ENCODE peak calls at places on chromosomes 16 and 17, in nine cellular contexts. U is AML-193; W is thoracic aorta; C is WERI-Rb-1; B is globus pallidus; K is left lung; E is progenitor cell of endocrine pancreas; A is G401; T is stimulated activated effector memory CD8-positive, alpha-beta T cell treated with anti-CD3 and anti-CD28 coated beads, Interleukin-12 subunit alpha, Interleukin-12 subunit beta, amount 100 ng/mL, for 72 hours. O is an unnamed sample.

GRCh38 chr16:67843343-67843765 is 1.2 kb downstream of the THAP11 start:
- DNase-seq in U (no peak), K (no peak), T (no peak), A (no peak), E (no peak), W (no peak), B (no peak), C (no peak), O (peak; percentile 21)

GRCh38 chr17:13352747-13353415 is 248.8 kb downstream of the HS3ST3A1 start:
- DNase-seq in B (no peak), C (no peak), K (no peak), T (no peak), U (no peak), A (no peak), W (no peak), E (no peak), O (no peak)

GRCh38 chr16:66026211-66026610 is 340.3 kb upstream of the CDH5 start:
- DNase-seq in W (no peak), T (no peak), B (no peak), A (peak; percentile 43), K (no peak), E (no peak), U (no peak), C (peak; percentile 63), O (no peak)

GRCh38 chr17:49553676-49554335 is 21.9 kb upstream of the NXPH3 start:
- DNase-seq in C (no peak), E (no peak), B (no peak), U (no peak), T (no peak), W (no peak), A (no peak), K (no peak), O (no peak)

GRCh38 chr16:31200821-31201510 is 1.6 kb downstream of the PYCARD start:
- DNase-seq in W (no peak), C (no peak), T (no peak), A (no peak), U (peak; percentile 82), E (no peak), B (no peak), K (no peak), O (peak; percentile 38)

GRCh38 chr17:60065136-60065535 is 13.6 kb downstream of the HEATR6 start:
- DNase-seq in U (no peak), B (no peak), A (no peak), T (no peak), K (no peak), W (no peak), E (no peak), C (no peak), O (no peak)

GRCh38 chr16:54363760-54364159 is 77.2 kb upstream of the IRX3 start:
- DNase-seq in W (no peak), B (no peak), C (peak; percentile 18), A (no peak), K (no peak), T (no peak), E (no peak), U (no peak), O (no peak)

GRCh38 chr17:80847506-80848230 is 144.0 kb upstream of the CHMP6 start:
- DNase-seq in E (no peak), K (no peak), B (no peak), C (no peak), T (peak; percentile 79), U (no peak), A (no peak), W (no peak), O (no peak)

GRCh38 chr17:12773153-12773552 is 16.1 kb upstream of the ARHGAP44 start:
- DNase-seq in U (no peak), W (no peak), B (no peak), A (no peak), K (no peak), C (no peak), E (no peak), T (no peak), O (no peak)

GRCh38 chr17:65359016-65359415 is 202.4 kb downstream of the AXIN2 start:
- DNase-seq in W (no peak), A (no peak), E (no peak), T (no peak), C (no peak), K (no peak), U (no peak), B (no peak), O (peak; percentile 81)

GRCh38 chr17:42414782-42415409 is 8.2 kb downstream of the CAVIN1 start:
- DNase-seq in T (no peak), B (no peak), U (peak; percentile 61), C (no peak), K (peak; percentile 72), E (no peak), W (no peak), A (no peak), O (no peak)

GRCh38 chr16:20811889-20812439 is 5.6 kb downstream of the REXO5 start:
- DNase-seq in C (no peak), W (no peak), U (no peak), E (no peak), B (no peak), T (no peak), K (no peak), A (no peak), O (no peak)

GRCh38 chr17:29037739-29038465 is 5.0 kb upstream of the PIPOX start:
- DNase-seq in A (peak; percentile 64), U (no peak), B (peak; percentile 18), E (no peak), C (no peak), T (no peak), W (no peak), K (no peak), O (no peak)

GRCh38 chr17:76088041-76088867 is 9.3 kb downstream of the ZACN start:
- DNase-seq in W (no peak), U (no peak), T (no peak), C (peak; percentile 63), A (no peak), E (no peak), K (no peak), B (no peak), O (no peak)

GRCh38 chr16:17696696-17697095 is 225.9 kb upstream of the XYLT1 start:
- DNase-seq in W (no peak), U (no peak), T (no peak), E (no peak), K (no peak), A (no peak), C (no peak), B (no peak), O (no peak)

GRCh38 chr16:85984211-85984880 is 85.4 kb downstream of the IRF8 start:
- DNase-seq in A (no peak), E (no peak), W (no peak), K (no peak), U (no peak), T (no peak), C (no peak), B (no peak), O (no peak)

GRCh38 chr17:3885970-3886369 is 6.9 kb downstream of the CAMKK1 start:
- DNase-seq in B (no peak), E (no peak), A (no peak), W (no peak), C (no peak), K (no peak), U (no peak), T (no peak), O (peak; percentile 64)

GRCh38 chr16:88911148-88911945 is 44.9 kb upstream of the PABPN1L start:
- DNase-seq in K (no peak), T (no peak), A (peak; percentile 53), E (no peak), U (no peak), W (no peak), B (no peak), C (no peak), O (no peak)

GRCh38 chr17:81508639-81509047 is 4.0 kb downstream of the ACTG1 start:
- DNase-seq in E (no peak), A (peak; percentile 52), B (no peak), K (no peak), C (no peak), T (peak; percentile 52), W (no peak), U (peak; percentile 13), O (no peak)

GRCh38 chr17:19958023-19958422 is 19.6 kb downstream of the AKAP10 start:
- DNase-seq in A (peak; percentile 15), B (no peak), K (no peak), E (no peak), U (no peak), T (no peak), W (no peak), C (no peak), O (peak; percentile 83)

GRCh38 chr16:27161398-27161797 is 41.9 kb upstream of the KDM8 start:
- DNase-seq in C (no peak), K (no peak), E (no peak), A (no peak), B (no peak), W (no peak), T (no peak), U (no peak), O (no peak)

GRCh38 chr16:12024429-12024828 is 47.9 kb downstream of the SNX29 start:
- DNase-seq in U (no peak), B (no peak), T (no peak), W (no peak), A (no peak), E (no peak), C (no peak), K (no peak), O (no peak)

GRCh38 chr16:89556750-89557149 is 3.7 kb upstream of the RPL13 start:
- DNase-seq in K (no peak), C (no peak), A (no peak), B (peak; percentile 74), W (no peak), T (no peak), E (no peak), U (no peak), O (no peak)

GRCh38 chr16:76108460-76108859 is 168.7 kb upstream of the CNTNAP4 start:
- DNase-seq in A (no peak), U (no peak), K (no peak), B (no peak), W (no peak), C (no peak), T (no peak), E (no peak), O (no peak)

GRCh38 chr17:59754547-59754946 is 47.1 kb downstream of the VMP1 start:
- DNase-seq in E (no peak), U (no peak), T (no peak), A (no peak), C (no peak), K (no peak), W (no peak), B (no peak), O (peak; percentile 45)

GRCh38 chr16:28063611-28064061 is at the start of gene GSG1L:
- DNase-seq in T (no peak), A (no peak), E (no peak), W (no peak), K (no peak), C (peak; percentile 44), B (no peak), U (no peak), O (no peak)

GRCh38 chr17:82696916-82697807 is 1.3 kb downstream of the RAB40B start:
- DNase-seq in W (no peak), C (no peak), A (no peak), B (no peak), E (no peak), T (no peak), K (no peak), U (no peak), O (peak; percentile 19)

GRCh38 chr16:21697032-21697431 is 33.3 kb downstream of the OTOA start:
- DNase-seq in T (no peak), U (no peak), B (no peak), K (no peak), E (no peak), W (no peak), A (no peak), C (no peak), O (no peak)

GRCh38 chr16:86618431-86619262 is 40.3 kb downstream of the FOXL1 start:
- DNase-seq in E (no peak), T (no peak), B (no peak), U (no peak), A (no peak), W (no peak), C (no peak), K (no peak), O (no peak)

GRCh38 chr17:74354123-74354522 is 7.5 kb downstream of the BTBD17 start:
- DNase-seq in K (no peak), T (peak; percentile 81), C (peak; percentile 97), W (no peak), E (peak; percentile 67), A (no peak), U (peak; percentile 78), B (no peak), O (peak; percentile 19)

GRCh38 chr17:69236464-69236863 is 7.8 kb upstream of the ABCA10 start:
- DNase-seq in B (no peak), C (no peak), K (no peak), U (no peak), T (no peak), A (no peak), W (no peak), E (no peak), O (no peak)